ENCODE peak calls at places on chromosome 14, in five cellular contexts. R, V, O, F and Q are unnamed samples.

GRCh38 chr14:101897326-101897725 is 67.0 kb upstream of the DYNC1H1 start:
- DNase-seq in R (no peak), V (no peak), F (no peak), O (no peak), Q (no peak)

GRCh38 chr14:74940956-74941565 is 14.3 kb downstream of the PGF start:
- DNase-seq in F (no peak), R (no peak), V (no peak), O (no peak), Q (no peak)

GRCh38 chr14:87312138-87312537 is 680.8 kb downstream of the GALC start:
- DNase-seq in O (no peak), F (no peak), R (no peak), V (no peak), Q (no peak)

GRCh38 chr14:28673056-28673455 is 93.5 kb upstream of the FOXG1 start:
- DNase-seq in F (no peak), R (no peak), O (no peak), V (no peak), Q (no peak)

GRCh38 chr14:68167019-68167716 is 347.6 kb downstream of the RAD51B start:
- DNase-seq in R (no peak), O (no peak), V (no peak), F (no peak), Q (no peak)

GRCh38 chr14:52678591-52678990 is 16.8 kb downstream of the ERO1A start:
- DNase-seq in O (no peak), V (peak; percentile 14), R (no peak), F (no peak), Q (no peak)

GRCh38 chr14:33210304-33210703 is 271.6 kb downstream of the NPAS3 start:
- DNase-seq in F (peak; percentile 1), O (peak; percentile 34), V (no peak), R (no peak), Q (no peak)

GRCh38 chr14:95493503-95493902 is 22.9 kb downstream of the SYNE3 start:
- DNase-seq in F (no peak), R (no peak), O (no peak), V (no peak), Q (no peak)

GRCh38 chr14:51035611-51036192 is 59.2 kb downstream of the TRIM9 start:
- DNase-seq in O (no peak), F (no peak), R (no peak), V (no peak), Q (no peak)

GRCh38 chr14:93683241-93683640 is 105.0 kb downstream of the PRIMA1 start:
- DNase-seq in R (no peak), F (no peak), O (no peak), V (peak; percentile 33), Q (no peak)

GRCh38 chr14:81172353-81172752 is 48.4 kb downstream of the GTF2A1 start:
- DNase-seq in R (no peak), V (no peak), F (peak; percentile 30), O (no peak), Q (no peak)

GRCh38 chr14:98623806-98624430 is 648.1 kb downstream of the BCL11B start:
- DNase-seq in V (no peak), O (no peak), R (no peak), F (no peak), Q (no peak)

GRCh38 chr14:68628605-68629310 is 164.1 kb downstream of the ZFP36L1 start:
- DNase-seq in R (no peak), F (no peak), O (no peak), V (no peak), Q (no peak)

GRCh38 chr14:75381642-75382041 is 46.2 kb upstream of the JDP2 start:
- DNase-seq in O (no peak), V (no peak), F (no peak), R (no peak), Q (no peak)

GRCh38 chr14:88961214-88961613 is 136.8 kb downstream of the TTC8 start:
- DNase-seq in R (no peak), F (no peak), O (no peak), V (no peak), Q (no peak)

DNA sequence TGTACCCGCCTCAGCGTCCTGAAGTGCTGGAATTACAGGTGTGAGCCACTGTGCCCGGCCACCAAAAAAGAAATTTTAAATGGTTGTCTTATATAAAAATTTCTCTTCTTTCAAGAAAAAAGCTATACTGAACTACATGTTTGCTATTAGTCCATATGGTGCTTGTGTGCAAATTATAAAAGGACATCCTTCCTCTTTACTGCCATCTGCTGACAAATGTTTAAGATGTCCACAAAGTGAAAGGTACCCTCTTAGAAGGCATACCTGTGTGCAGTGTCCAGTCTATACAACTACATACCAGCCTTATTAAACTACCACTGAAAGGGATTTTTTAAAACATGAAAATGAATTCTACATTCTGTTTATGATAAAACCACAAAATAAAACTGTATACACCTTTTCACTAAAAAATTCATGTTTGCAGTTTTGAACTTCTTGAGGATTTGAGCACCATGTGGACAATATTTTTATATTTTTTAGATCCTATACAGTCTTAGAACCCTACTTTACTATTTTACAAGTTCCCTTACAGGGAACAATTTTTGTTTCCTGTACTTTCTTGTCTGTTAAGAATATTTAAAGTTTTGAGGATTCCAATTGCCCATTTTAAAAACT is 32.8 kb upstream of the TOMM20L start:
- DNase-seq in O (no peak), F (peak; percentile 17), R (peak; percentile 19), V (peak; percentile 31), Q (peak; percentile 26)
- TF ChIP-seq CTCF in O (peak; percentile 42), F (peak; percentile 21), R (no peak), V (peak; percentile 53), Q (peak; percentile 17)

GRCh38 chr14:96589577-96589976 is 87.4 kb downstream of the PAPOLA start:
- DNase-seq in O (no peak), R (no peak), F (no peak), V (no peak), Q (no peak)
- TF ChIP-seq CTCF in O (no peak), R (no peak), F (no peak), V (no peak), Q (no peak)

DNA sequence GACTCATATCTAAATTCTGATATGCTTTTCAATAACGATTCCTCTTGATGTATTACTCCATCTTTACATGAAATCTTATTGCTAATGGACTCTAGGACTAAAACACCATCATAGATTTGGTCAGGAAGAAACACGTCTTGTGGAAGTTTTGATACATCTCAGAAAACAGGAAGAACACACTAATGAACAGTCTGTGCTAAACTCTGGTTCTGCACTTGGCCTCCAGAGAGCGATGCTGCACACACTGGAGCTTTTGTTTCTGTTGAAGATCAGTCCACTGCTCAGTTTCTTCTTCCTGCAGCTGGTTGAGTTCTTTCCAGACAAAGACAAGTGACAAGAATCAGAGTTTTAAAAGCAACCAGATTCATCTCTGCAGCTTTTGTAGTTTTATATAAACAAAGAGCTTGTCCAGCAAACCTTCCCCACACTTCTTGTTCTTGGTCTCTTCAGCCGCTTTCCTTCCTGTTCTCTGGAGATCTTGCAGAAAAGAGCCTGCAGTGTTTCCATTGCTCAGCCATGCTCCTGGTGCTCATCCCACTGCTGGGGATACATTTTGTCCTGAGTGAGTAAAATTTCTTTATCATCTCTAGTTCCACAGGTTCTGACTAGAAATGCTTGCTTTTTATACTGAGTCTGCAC is 229.1 kb upstream of the OR4E1 start:
- DNase-seq in F (no peak), O (no peak), R (no peak), V (no peak), Q (no peak)
- TF ChIP-seq CTCF in F (peak; percentile 30), O (no peak), R (no peak), V (peak; percentile 57), Q (no peak)

DNA sequence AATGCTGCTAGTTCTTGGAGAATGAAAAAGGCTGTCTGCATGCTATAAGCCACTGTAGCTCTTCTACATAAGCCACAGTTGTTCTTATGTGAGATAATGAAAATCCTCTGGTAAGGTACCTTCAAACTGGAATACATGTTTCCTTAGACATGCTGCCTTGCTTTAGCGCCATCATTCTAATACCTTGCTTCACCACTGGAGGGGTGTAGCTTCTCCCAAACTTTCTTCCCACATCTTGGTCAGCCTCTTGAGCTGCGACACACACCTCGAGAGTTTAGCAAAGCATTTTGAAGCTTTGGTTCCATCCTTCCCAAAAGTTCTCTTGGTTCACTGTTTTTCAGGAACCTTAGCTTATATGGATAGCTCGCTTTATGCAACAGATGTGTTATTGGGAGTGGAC is 69.5 kb downstream of the NKX2-1 start:
- DNase-seq in O (no peak), V (no peak), F (no peak), R (no peak), Q (no peak)
- TF ChIP-seq CTCF in O (no peak), V (no peak), F (no peak), R (no peak), Q (no peak)

GRCh38 chr14:96597680-96598079 is 95.5 kb downstream of the PAPOLA start:
- DNase-seq in R (no peak), O (no peak), V (no peak), F (no peak), Q (no peak)
- TF ChIP-seq CTCF in R (no peak), O (no peak), V (no peak), F (no peak), Q (no peak)